ENCODE peak calls at places on chromosome 6, in five cellular contexts. X is midbrain, K is Right ventricle myocardium superior, H is A549, V is NCI-H460. D is an unnamed sample.

GRCh38 chr6:37657117-37657886 is 40.4 kb downstream of the MDGA1 start:
- DNase-seq in X (no peak), K (no peak), H (peak; percentile 54), V (peak; percentile 8), D (peak; percentile 55)

GRCh38 chr6:112480551-112480950 is 133.4 kb downstream of the RFPL4B start:
- DNase-seq in X (no peak), K (no peak), H (no peak), V (no peak), D (peak; percentile 67)

GRCh38 chr6:150078788-150079187 is 9.9 kb upstream of the ULBP3 start:
- DNase-seq in X (no peak), K (no peak), H (no peak), V (no peak), D (peak; percentile 86)

GRCh38 chr6:70108230-70108629 is 194.7 kb downstream of the COL9A1 start:
- DNase-seq in X (peak; percentile 59), K (no peak), H (peak; percentile 4), V (peak; percentile 27), D (peak; percentile 34)

GRCh38 chr6:13373488-13373886 is 45.1 kb upstream of the TBC1D7 start:
- DNase-seq in X (no peak), K (no peak), H (no peak), V (no peak), D (no peak)

GRCh38 chr6:119313937-119314893 is 35.3 kb downstream of the MAN1A1 start:
- DNase-seq in X (no peak), K (no peak), H (no peak), V (no peak), D (no peak)

GRCh38 chr6:79188885-79189505 is 45.5 kb downstream of the HMGN3 start:
- DNase-seq in X (peak; percentile 7), K (no peak), H (no peak), V (no peak), D (no peak)

GRCh38 chr6:137115653-137116052 is 57.8 kb downstream of the IL22RA2 start:
- DNase-seq in X (no peak), K (no peak), H (no peak), V (no peak), D (no peak)

GRCh38 chr6:46584586-46584985 is 68.0 kb downstream of the CYP39A1 start:
- DNase-seq in X (no peak), K (no peak), H (no peak), V (no peak), D (no peak)

GRCh38 chr6:89729818-89730217 is 89.8 kb downstream of the MDN1 start:
- DNase-seq in X (no peak), K (no peak), H (no peak), V (no peak), D (no peak)

GRCh38 chr6:12113190-12113578 is 101.1 kb downstream of the HIVEP1 start:
- DNase-seq in X (no peak), K (no peak), H (no peak), V (no peak), D (peak; percentile 86)

GRCh38 chr6:145744619-145745018 is 9.3 kb upstream of the EPM2A start:
- DNase-seq in X (no peak), K (no peak), H (no peak), V (no peak), D (no peak)

GRCh38 chr6:73200247-73200646 is 25.0 kb downstream of the KHDC1L start:
- DNase-seq in X (no peak), K (no peak), H (no peak), V (no peak), D (no peak)

GRCh38 chr6:80547827-80548226 is 441.4 kb downstream of the BCKDHB start:
- DNase-seq in X (no peak), K (no peak), H (no peak), V (no peak), D (peak; percentile 54)

GRCh38 chr6:139857143-139857542 is 482.7 kb upstream of the CITED2 start:
- DNase-seq in X (no peak), K (no peak), H (no peak), V (no peak), D (no peak)

GRCh38 chr6:167817016-167817415 is 9.7 kb upstream of the AFDN start:
- DNase-seq in X (no peak), K (no peak), H (no peak), V (no peak), D (no peak)

GRCh38 chr6:12645941-12646340 is 70.6 kb upstream of the PHACTR1 start:
- DNase-seq in X (no peak), K (no peak), H (no peak), V (no peak), D (no peak)

GRCh38 chr6:10312445-10312844 is 102.4 kb downstream of the TFAP2A start:
- DNase-seq in X (no peak), K (no peak), H (no peak), V (no peak), D (no peak)

GRCh38 chr6:144644776-144645175 is 359.6 kb downstream of the UTRN start:
- DNase-seq in X (no peak), K (no peak), H (no peak), V (no peak), D (peak; percentile 79)

GRCh38 chr6:149990672-149991402 is 27.1 kb downstream of the ULBP1 start:
- DNase-seq in X (no peak), K (no peak), H (peak; percentile 34), V (no peak), D (no peak)

GRCh38 chr6:32393660-32394420 is 13.1 kb downstream of the BTNL2 start:
- DNase-seq in X (no peak), K (no peak), H (no peak), V (no peak), D (peak; percentile 45)

GRCh38 chr6:29976588-29977424 is 34.5 kb downstream of the HLA-A start:
- DNase-seq in X (peak; percentile 51), K (peak; percentile 94), H (peak; percentile 55), V (peak; percentile 70), D (peak; percentile 60)

GRCh38 chr6:170162011-170162770 is 128.7 kb downstream of the DLL1 start:
- DNase-seq in X (no peak), K (no peak), H (no peak), V (no peak), D (no peak)

GRCh38 chr6:25404693-25405169 is 125.6 kb downstream of the CARMIL1 start:
- DNase-seq in X (no peak), K (no peak), H (no peak), V (no peak), D (no peak)

GRCh38 chr6:151029976-151030375 is 164.5 kb downstream of the MTHFD1L start:
- DNase-seq in X (no peak), K (no peak), H (no peak), V (no peak), D (peak; percentile 27)

GRCh38 chr6:16322666-16323312 is 84.4 kb downstream of the GMPR start:
- DNase-seq in X (peak; percentile 68), K (peak; percentile 74), H (no peak), V (peak; percentile 21), D (peak; percentile 86)

GRCh38 chr6:114100421-114100820 is 129.5 kb upstream of the HDAC2 start:
- DNase-seq in X (no peak), K (no peak), H (no peak), V (no peak), D (no peak)